ENCODE peak calls at places on chromosome 3, in four cellular contexts. N is tibial artery, P is left lung, T is pancreas. W is an unnamed sample.
A peak's percentile ranks its signal among the peaks of the same experiment; 100 is the strongest.

GRCh38 chr3:57756528-57757401 is 656 bp downstream of the SLMAP start:
- DNase-seq in N (peak; percentile 70), P (peak; percentile 46), T (peak; percentile 39), W (peak; percentile 58)

GRCh38 chr3:45906681-45907220 is 20.4 kb downstream of the CCR9 start:
- DNase-seq in N (no peak), P (no peak), T (no peak), W (no peak)

GRCh38 chr3:7504886-7505775 is 644.2 kb downstream of the GRM7 start:
- DNase-seq in N (no peak), P (no peak), T (peak; percentile 22), W (no peak)

GRCh38 chr3:25854635-25855034 is 64.7 kb downstream of the OXSM start:
- DNase-seq in N (no peak), P (no peak), T (no peak), W (no peak)

GRCh38 chr3:53996153-53996861 is 104.6 kb upstream of the SELENOK start:
- DNase-seq in N (no peak), P (no peak), T (no peak), W (no peak)

GRCh38 chr3:160450846-160451245 is 1.3 kb upstream of the TRIM59 start:
- DNase-seq in N (no peak), P (no peak), T (no peak), W (no peak)

GRCh38 chr3:10557250-10557649 is 51.9 kb upstream of the ATP2B2 start:
- DNase-seq in N (no peak), P (no peak), T (no peak), W (no peak)

GRCh38 chr3:74301058-74301457 is 313.4 kb downstream of the CNTN3 start:
- DNase-seq in N (no peak), P (no peak), T (no peak), W (no peak)

GRCh38 chr3:170714151-170714550 is 128.3 kb upstream of the SLC7A14 start:
- DNase-seq in N (no peak), P (no peak), T (no peak), W (no peak)

GRCh38 chr3:196024968-196025367 is 56.9 kb downstream of the TFRC start:
- DNase-seq in N (no peak), P (no peak), T (no peak), W (no peak)

GRCh38 chr3:176697284-176697889 is 499.9 kb downstream of the TBL1XR1 start:
- DNase-seq in N (no peak), P (no peak), T (peak; percentile 22), W (no peak)

GRCh38 chr3:69324362-69325025 is 61.4 kb downstream of the FRMD4B start:
- DNase-seq in N (peak; percentile 30), P (no peak), T (no peak), W (no peak)

GRCh38 chr3:24338409-24338808 is 156.2 kb downstream of the THRB start:
- DNase-seq in N (no peak), P (no peak), T (no peak), W (no peak)

GRCh38 chr3:154690413-154690812 is 260.4 kb upstream of the GPR149 start:
- DNase-seq in N (no peak), P (no peak), T (no peak), W (no peak)

GRCh38 chr3:136305879-136306278 is 55.7 kb downstream of the PCCB start:
- DNase-seq in N (no peak), P (no peak), T (no peak), W (no peak)

GRCh38 chr3:132549890-132550578 is 47.0 kb upstream of the ACKR4 start:
- DNase-seq in N (no peak), P (no peak), T (no peak), W (no peak)

GRCh38 chr3:30553641-30554316 is 52.6 kb upstream of the TGFBR2 start:
- DNase-seq in N (no peak), P (no peak), T (no peak), W (no peak)

GRCh38 chr3:144900366-144900765 is 928.7 kb downstream of the DIPK2A start:
- DNase-seq in N (no peak), P (no peak), T (no peak), W (no peak)

GRCh38 chr3:110391640-110392395 is 679.8 kb upstream of the NECTIN3 start:
- DNase-seq in N (no peak), P (no peak), T (no peak), W (no peak)

GRCh38 chr3:177069514-177070329 is 127.6 kb downstream of the TBL1XR1 start:
- DNase-seq in N (no peak), P (no peak), T (no peak), W (no peak)

GRCh38 chr3:47082519-47082918 is 81.4 kb downstream of the SETD2 start:
- DNase-seq in N (no peak), P (no peak), T (no peak), W (no peak)

GRCh38 chr3:195266428-195266827 is 4.5 kb downstream of the XXYLT1 start:
- DNase-seq in N (no peak), P (no peak), T (no peak), W (no peak)

GRCh38 chr3:80232760-80233159 is 465.0 kb upstream of the ROBO1 start:
- DNase-seq in N (no peak), P (no peak), T (no peak), W (no peak)

GRCh38 chr3:3200632-3201212 is 21.2 kb upstream of the CRBN start:
- DNase-seq in N (peak; percentile 43), P (no peak), T (peak; percentile 30), W (peak; percentile 34)

GRCh38 chr3:47863391-47864128 is 60.6 kb downstream of the DHX30 start:
- DNase-seq in N (no peak), P (no peak), T (no peak), W (no peak)

GRCh38 chr3:60417590-60417989 is 833.7 kb downstream of the FHIT start:
- DNase-seq in N (no peak), P (no peak), T (no peak), W (no peak)

GRCh38 chr3:98034036-98034435 is 1.1 kb downstream of the GABRR3 start:
- DNase-seq in N (no peak), P (no peak), T (no peak), W (no peak)

GRCh38 chr3:112101946-112102345 is 15.8 kb downstream of the C3orf52 start:
- DNase-seq in N (no peak), P (no peak), T (peak; percentile 0), W (no peak)

GRCh38 chr3:61345020-61345419 is 93.8 kb upstream of the FHIT start:
- DNase-seq in N (no peak), P (no peak), T (no peak), W (no peak)

GRCh38 chr3:134312072-134312872 is 61.6 kb upstream of the RYK start:
- DNase-seq in N (no peak), P (peak; percentile 71), T (peak; percentile 83), W (no peak)
- TF ChIP-seq CTCF in N (no peak), P (peak; percentile 26), T (no peak), W (no peak)

GRCh38 chr3:13332158-13332557 is 88.0 kb downstream of the NUP210 start:
- DNase-seq in N (no peak), P (no peak), T (peak; percentile 55), W (no peak)
- H3K36me3 ChIP-seq in N (no peaks in the 10 kb centered on the region), P (no peaks in the 10 kb centered on the region), T (no peaks in the 10 kb centered on the region), W (no peaks in the 10 kb centered on the region)

GRCh38 chr3:179258820-179259219 is 7.9 kb upstream of the KCNMB3 start:
- DNase-seq in N (no peak), P (no peak), T (no peak), W (no peak)
- H3K4me1 ChIP-seq in N (no peaks in the 10 kb centered on the region), P (peaks cover 11% of the 10 kb centered on the region), T (peaks cover 10% of the 10 kb centered on the region), W (no peaks in the 10 kb centered on the region)

GRCh38 chr3:169508426-169508825 is 155.1 kb downstream of the MECOM start:
- DNase-seq in N (no peak), P (no peak), T (no peak), W (no peak)

GRCh38 chr3:169501777-169502320 is 161.7 kb downstream of the MECOM start:
- DNase-seq in N (no peak), P (no peak), T (no peak), W (no peak)

GRCh38 chr3:169509359-169509758 is 154.2 kb downstream of the MECOM start:
- DNase-seq in N (no peak), P (no peak), T (no peak), W (no peak)

GRCh38 chr3:169509780-169510179 is 153.7 kb downstream of the MECOM start:
- DNase-seq in N (no peak), P (no peak), T (no peak), W (no peak)

GRCh38 chr3:169505577-169506155 is 157.8 kb downstream of the MECOM start:
- DNase-seq in N (no peak), P (no peak), T (no peak), W (no peak)
- TF ChIP-seq CTCF in N (no peak), P (no peak), T (no peak), W (no peak)

DNA sequence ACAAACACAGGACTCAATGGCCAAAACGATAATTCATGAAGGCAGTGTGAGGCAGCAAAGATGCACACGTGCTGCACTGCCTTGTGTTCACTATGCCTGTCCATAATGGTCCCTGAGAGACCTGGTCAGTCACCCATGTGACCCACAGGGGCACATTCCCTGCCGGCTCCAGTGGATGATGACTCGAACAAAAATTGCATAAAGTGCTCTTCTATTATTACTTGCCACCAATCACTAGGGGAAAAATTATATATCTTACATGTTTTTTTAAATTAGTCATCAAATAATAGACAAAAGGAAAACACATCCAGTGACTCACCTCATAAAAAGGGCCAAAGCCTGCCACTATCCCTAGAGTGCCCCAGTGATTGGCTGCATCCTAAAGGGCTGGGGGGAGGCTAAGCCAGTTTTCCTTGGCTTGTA is 47.5 kb downstream of the UBP1 start:
- DNase-seq in N (peak; percentile 34), P (no peak), T (no peak), W (no peak)
- H3K36me3 ChIP-seq in N (peaks cover 40% of the 10 kb centered on the region), P (no peaks in the 10 kb centered on the region), T (no peaks in the 10 kb centered on the region), W (no peaks in the 10 kb centered on the region)

GRCh38 chr3:138690036-138690435 is 81.5 kb downstream of the FAIM start:
- DNase-seq in N (no peak), P (no peak), T (no peak), W (no peak)

GRCh38 chr3:138687236-138687635 is 78.7 kb downstream of the FAIM start:
- DNase-seq in N (no peak), P (no peak), T (no peak), W (no peak)

GRCh38 chr3:138684411-138684810 is 75.8 kb downstream of the FAIM start:
- DNase-seq in N (no peak), P (no peak), T (no peak), W (no peak)

GRCh38 chr3:138688871-138689299 is 80.3 kb downstream of the FAIM start:
- DNase-seq in N (no peak), P (no peak), T (no peak), W (no peak)

DNA sequence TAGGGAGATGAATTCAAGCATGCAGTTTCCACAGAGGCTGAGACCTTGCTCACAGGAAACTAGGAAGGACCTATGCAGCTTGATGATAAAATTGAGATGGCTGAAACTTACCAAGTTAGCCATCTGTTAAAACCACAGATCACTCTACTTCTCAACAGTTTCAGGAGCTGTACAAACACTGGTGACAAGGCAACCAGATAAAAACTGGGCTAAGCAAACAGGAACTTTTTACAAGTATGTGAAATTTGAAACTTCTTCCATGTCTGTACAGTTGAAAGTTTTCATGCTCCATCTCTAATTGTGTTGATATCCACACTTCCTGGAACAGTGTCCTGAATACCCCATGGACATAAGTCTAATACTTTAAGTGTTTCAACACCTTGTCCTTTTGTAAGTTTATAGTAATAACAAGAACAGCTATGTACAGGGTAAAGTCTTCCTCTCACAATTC is 78.2 kb downstream of the FAIM start:
- DNase-seq in N (no peak), P (no peak), T (peak; percentile 47), W (no peak)
- H3K4me1 ChIP-seq in N (no peaks in the 10 kb centered on the region), P (peaks cover 9% of the 10 kb centered on the region), T (peaks cover 57% of the 10 kb centered on the region), W (no peaks in the 10 kb centered on the region)

GRCh38 chr3:50260027-50260941 is 8.7 kb upstream of the SEMA3B start:
- DNase-seq in N (peak; percentile 91), P (peak; percentile 93), T (peak; percentile 90), W (peak; percentile 92)
- TF ChIP-seq CTCF in N (peak; percentile 99), P (peak; percentile 99), T (peak; percentile 98), W (peak; percentile 100)

W was measured in uterus.